ENCODE peak calls at places on chromosome 16, in five cellular contexts. One of them, this sample, is unnamed.
A peak's percentile ranks its signal among the peaks of the same experiment; 100 is the strongest.

GRCh38 chr16:20910781-20911321 is 10.3 kb downstream of the LYRM1 start:
- DNase-seq in activated T-cell treated with anti-CD3 and anti-CD28 coated beads, Interleukin-2, amount 50 U/mL, for 1 hour: no peak
- DNase-seq in D721Med: no peak
- DNase-seq in KG1: peak; percentile 8
- DNase-seq in stomach: no peak
- DNase-seq in this sample: no peak

GRCh38 chr16:86086471-86086870 is 187.5 kb downstream of the IRF8 start:
- DNase-seq in D721Med: no peak
- DNase-seq in activated T-cell treated with anti-CD3 and anti-CD28 coated beads, Interleukin-2, amount 50 U/mL, for 1 hour: no peak
- DNase-seq in stomach: no peak
- DNase-seq in KG1: no peak
- DNase-seq in this sample: no peak

GRCh38 chr16:67447508-67448076 is 16.7 kb downstream of the HSD11B2 start:
- DNase-seq in D721Med: no peak
- DNase-seq in KG1: peak; percentile 24
- DNase-seq in stomach: peak; percentile 63
- DNase-seq in activated T-cell treated with anti-CD3 and anti-CD28 coated beads, Interleukin-2, amount 50 U/mL, for 1 hour: peak; percentile 55
- DNase-seq in this sample: peak; percentile 13

GRCh38 chr16:50675686-50676610 is 5.2 kb downstream of the SNX20 start:
- DNase-seq in stomach: no peak
- DNase-seq in D721Med: no peak
- DNase-seq in activated T-cell treated with anti-CD3 and anti-CD28 coated beads, Interleukin-2, amount 50 U/mL, for 1 hour: no peak
- DNase-seq in KG1: no peak
- DNase-seq in this sample: no peak

GRCh38 chr16:50326835-50327465 is 41.8 kb downstream of the BRD7 start:
- DNase-seq in activated T-cell treated with anti-CD3 and anti-CD28 coated beads, Interleukin-2, amount 50 U/mL, for 1 hour: peak; percentile 62
- DNase-seq in D721Med: no peak
- DNase-seq in KG1: no peak
- DNase-seq in stomach: no peak
- DNase-seq in this sample: peak; percentile 90

GRCh38 chr16:85459529-85460251 is 153.4 kb upstream of the GSE1 start:
- DNase-seq in activated T-cell treated with anti-CD3 and anti-CD28 coated beads, Interleukin-2, amount 50 U/mL, for 1 hour: no peak
- DNase-seq in stomach: peak; percentile 41
- DNase-seq in KG1: no peak
- DNase-seq in D721Med: no peak
- DNase-seq in this sample: no peak

GRCh38 chr16:60945225-60945624 is 1091.0 kb downstream of the CDH8 start:
- DNase-seq in activated T-cell treated with anti-CD3 and anti-CD28 coated beads, Interleukin-2, amount 50 U/mL, for 1 hour: no peak
- DNase-seq in D721Med: no peak
- DNase-seq in KG1: no peak
- DNase-seq in stomach: no peak
- DNase-seq in this sample: no peak

GRCh38 chr16:83336630-83337029 is 471.1 kb upstream of the HSBP1 start:
- DNase-seq in D721Med: no peak
- DNase-seq in stomach: no peak
- DNase-seq in KG1: no peak
- DNase-seq in activated T-cell treated with anti-CD3 and anti-CD28 coated beads, Interleukin-2, amount 50 U/mL, for 1 hour: no peak
- DNase-seq in this sample: no peak

GRCh38 chr16:80527297-80527696 is 13.5 kb upstream of the DYNLRB2 start:
- DNase-seq in activated T-cell treated with anti-CD3 and anti-CD28 coated beads, Interleukin-2, amount 50 U/mL, for 1 hour: peak; percentile 22
- DNase-seq in stomach: no peak
- DNase-seq in KG1: peak; percentile 24
- DNase-seq in D721Med: no peak
- DNase-seq in this sample: no peak

GRCh38 chr16:76683051-76683450 is 405.9 kb downstream of the CNTNAP4 start:
- DNase-seq in stomach: no peak
- DNase-seq in D721Med: no peak
- DNase-seq in KG1: no peak
- DNase-seq in activated T-cell treated with anti-CD3 and anti-CD28 coated beads, Interleukin-2, amount 50 U/mL, for 1 hour: no peak
- DNase-seq in this sample: no peak

This sample was measured in CD4-positive, CD25-positive, alpha-beta regulatory T cell.